ENCODE peak calls at places on chromosomes 16 and 17, in eight cellular contexts. One of them, this sample, is unnamed.

GRCh38 chr16:84024854-84025253 is 17.7 kb downstream of the SLC38A8 start:
- DNase-seq in retina: no peak
- DNase-seq in stimulated activated CD4-positive, alpha-beta T cell treated with anti-CD3 and anti-CD28 coated beads, Interleukin-15, amount 100 ng/mL, for 24 hours: no peak
- DNase-seq in tibial nerve: no peak
- DNase-seq in stimulated activated CD8-positive, alpha-beta memory T cell treated with anti-CD3 and anti-CD28 coated beads, Interleukin-4, amount 100 ng/mL, for 1 hour: no peak
- DNase-seq in hepatic stellate cell: peak
- DNase-seq in neural progenitor cell: no peak
- DNase-seq in astrocyte of the hippocampus: peak
- DNase-seq in this sample: no peak

GRCh38 chr16:88681084-88681680 is 5.1 kb downstream of the SNAI3 start:
- DNase-seq in retina: no peak
- DNase-seq in stimulated activated CD4-positive, alpha-beta T cell treated with anti-CD3 and anti-CD28 coated beads, Interleukin-15, amount 100 ng/mL, for 24 hours: peak
- DNase-seq in tibial nerve: no peak
- DNase-seq in stimulated activated CD8-positive, alpha-beta memory T cell treated with anti-CD3 and anti-CD28 coated beads, Interleukin-4, amount 100 ng/mL, for 1 hour: no peak
- DNase-seq in hepatic stellate cell: no peak
- DNase-seq in neural progenitor cell: peak
- DNase-seq in astrocyte of the hippocampus: peak
- DNase-seq in this sample: peak

GRCh38 chr16:29857133-29857760 is 5.8 kb downstream of the CDIPT start:
- DNase-seq in retina: no peak
- DNase-seq in stimulated activated CD4-positive, alpha-beta T cell treated with anti-CD3 and anti-CD28 coated beads, Interleukin-15, amount 100 ng/mL, for 24 hours: no peak
- DNase-seq in tibial nerve: no peak
- DNase-seq in stimulated activated CD8-positive, alpha-beta memory T cell treated with anti-CD3 and anti-CD28 coated beads, Interleukin-4, amount 100 ng/mL, for 1 hour: no peak
- DNase-seq in hepatic stellate cell: no peak
- DNase-seq in neural progenitor cell: no peak
- DNase-seq in astrocyte of the hippocampus: peak
- DNase-seq in this sample: no peak

GRCh38 chr17:72624652-72625051 is 467.8 kb downstream of the SLC39A11 start:
- DNase-seq in retina: no peak
- DNase-seq in stimulated activated CD4-positive, alpha-beta T cell treated with anti-CD3 and anti-CD28 coated beads, Interleukin-15, amount 100 ng/mL, for 24 hours: no peak
- DNase-seq in tibial nerve: no peak
- DNase-seq in stimulated activated CD8-positive, alpha-beta memory T cell treated with anti-CD3 and anti-CD28 coated beads, Interleukin-4, amount 100 ng/mL, for 1 hour: no peak
- DNase-seq in hepatic stellate cell: no peak
- DNase-seq in neural progenitor cell: no peak
- DNase-seq in astrocyte of the hippocampus: no peak
- DNase-seq in this sample: no peak

GRCh38 chr17:36808181-36808661 is 129.1 kb upstream of the LHX1 start:
- DNase-seq in retina: peak
- DNase-seq in stimulated activated CD4-positive, alpha-beta T cell treated with anti-CD3 and anti-CD28 coated beads, Interleukin-15, amount 100 ng/mL, for 24 hours: no peak
- DNase-seq in tibial nerve: no peak
- DNase-seq in stimulated activated CD8-positive, alpha-beta memory T cell treated with anti-CD3 and anti-CD28 coated beads, Interleukin-4, amount 100 ng/mL, for 1 hour: no peak
- DNase-seq in hepatic stellate cell: no peak
- DNase-seq in neural progenitor cell: peak
- DNase-seq in astrocyte of the hippocampus: peak
- DNase-seq in this sample: no peak

GRCh38 chr16:46762583-46762982 is 14.4 kb upstream of the MYLK3 start:
- DNase-seq in retina: no peak
- DNase-seq in stimulated activated CD4-positive, alpha-beta T cell treated with anti-CD3 and anti-CD28 coated beads, Interleukin-15, amount 100 ng/mL, for 24 hours: no peak
- DNase-seq in tibial nerve: no peak
- DNase-seq in stimulated activated CD8-positive, alpha-beta memory T cell treated with anti-CD3 and anti-CD28 coated beads, Interleukin-4, amount 100 ng/mL, for 1 hour: no peak
- DNase-seq in hepatic stellate cell: no peak
- DNase-seq in neural progenitor cell: no peak
- DNase-seq in astrocyte of the hippocampus: no peak
- DNase-seq in this sample: no peak

GRCh38 chr16:20300312-20301097 is 26.8 kb downstream of the GP2 start:
- DNase-seq in retina: peak
- DNase-seq in stimulated activated CD4-positive, alpha-beta T cell treated with anti-CD3 and anti-CD28 coated beads, Interleukin-15, amount 100 ng/mL, for 24 hours: peak
- DNase-seq in tibial nerve: no peak
- DNase-seq in stimulated activated CD8-positive, alpha-beta memory T cell treated with anti-CD3 and anti-CD28 coated beads, Interleukin-4, amount 100 ng/mL, for 1 hour: peak
- DNase-seq in hepatic stellate cell: peak
- DNase-seq in neural progenitor cell: peak
- DNase-seq in astrocyte of the hippocampus: peak
- DNase-seq in this sample: no peak

GRCh38 chr16:8110572-8111514 is 479.5 kb downstream of the TMEM114 start:
- DNase-seq in retina: no peak
- DNase-seq in stimulated activated CD4-positive, alpha-beta T cell treated with anti-CD3 and anti-CD28 coated beads, Interleukin-15, amount 100 ng/mL, for 24 hours: no peak
- DNase-seq in tibial nerve: no peak
- DNase-seq in stimulated activated CD8-positive, alpha-beta memory T cell treated with anti-CD3 and anti-CD28 coated beads, Interleukin-4, amount 100 ng/mL, for 1 hour: no peak
- DNase-seq in hepatic stellate cell: no peak
- DNase-seq in neural progenitor cell: no peak
- DNase-seq in astrocyte of the hippocampus: no peak
- DNase-seq in this sample: no peak

GRCh38 chr16:31092330-31092729 is 2.3 kb downstream of the VKORC1 start:
- DNase-seq in retina: no peak
- DNase-seq in stimulated activated CD4-positive, alpha-beta T cell treated with anti-CD3 and anti-CD28 coated beads, Interleukin-15, amount 100 ng/mL, for 24 hours: no peak
- DNase-seq in tibial nerve: no peak
- DNase-seq in stimulated activated CD8-positive, alpha-beta memory T cell treated with anti-CD3 and anti-CD28 coated beads, Interleukin-4, amount 100 ng/mL, for 1 hour: no peak
- DNase-seq in hepatic stellate cell: no peak
- DNase-seq in neural progenitor cell: no peak
- DNase-seq in astrocyte of the hippocampus: no peak
- DNase-seq in this sample: no peak

GRCh38 chr16:58125041-58125440 is 4.1 kb downstream of the CFAP20 start:
- DNase-seq in retina: no peak
- DNase-seq in stimulated activated CD4-positive, alpha-beta T cell treated with anti-CD3 and anti-CD28 coated beads, Interleukin-15, amount 100 ng/mL, for 24 hours: no peak
- DNase-seq in tibial nerve: no peak
- DNase-seq in stimulated activated CD8-positive, alpha-beta memory T cell treated with anti-CD3 and anti-CD28 coated beads, Interleukin-4, amount 100 ng/mL, for 1 hour: no peak
- DNase-seq in hepatic stellate cell: no peak
- DNase-seq in neural progenitor cell: no peak
- DNase-seq in astrocyte of the hippocampus: no peak
- DNase-seq in this sample: no peak

GRCh38 chr17:74920679-74921044 is 2.4 kb downstream of the USH1G start:
- DNase-seq in retina: no peak
- DNase-seq in stimulated activated CD4-positive, alpha-beta T cell treated with anti-CD3 and anti-CD28 coated beads, Interleukin-15, amount 100 ng/mL, for 24 hours: no peak
- DNase-seq in tibial nerve: no peak
- DNase-seq in stimulated activated CD8-positive, alpha-beta memory T cell treated with anti-CD3 and anti-CD28 coated beads, Interleukin-4, amount 100 ng/mL, for 1 hour: no peak
- DNase-seq in hepatic stellate cell: no peak
- DNase-seq in neural progenitor cell: no peak
- DNase-seq in astrocyte of the hippocampus: no peak
- DNase-seq in this sample: no peak

GRCh38 chr16:75632857-75633256 is 9.8 kb upstream of the ADAT1 start:
- DNase-seq in retina: no peak
- DNase-seq in stimulated activated CD4-positive, alpha-beta T cell treated with anti-CD3 and anti-CD28 coated beads, Interleukin-15, amount 100 ng/mL, for 24 hours: no peak
- DNase-seq in tibial nerve: no peak
- DNase-seq in stimulated activated CD8-positive, alpha-beta memory T cell treated with anti-CD3 and anti-CD28 coated beads, Interleukin-4, amount 100 ng/mL, for 1 hour: no peak
- DNase-seq in hepatic stellate cell: no peak
- DNase-seq in neural progenitor cell: no peak
- DNase-seq in astrocyte of the hippocampus: no peak
- DNase-seq in this sample: no peak

GRCh38 chr17:31724619-31725018 is 134.4 kb downstream of the COPRS start:
- DNase-seq in retina: no peak
- DNase-seq in stimulated activated CD4-positive, alpha-beta T cell treated with anti-CD3 and anti-CD28 coated beads, Interleukin-15, amount 100 ng/mL, for 24 hours: no peak
- DNase-seq in tibial nerve: no peak
- DNase-seq in stimulated activated CD8-positive, alpha-beta memory T cell treated with anti-CD3 and anti-CD28 coated beads, Interleukin-4, amount 100 ng/mL, for 1 hour: no peak
- DNase-seq in hepatic stellate cell: no peak
- DNase-seq in neural progenitor cell: no peak
- DNase-seq in astrocyte of the hippocampus: no peak
- DNase-seq in this sample: no peak

GRCh38 chr17:73480740-73481139 is 163.5 kb downstream of the SDK2 start:
- DNase-seq in retina: no peak
- DNase-seq in stimulated activated CD4-positive, alpha-beta T cell treated with anti-CD3 and anti-CD28 coated beads, Interleukin-15, amount 100 ng/mL, for 24 hours: no peak
- DNase-seq in tibial nerve: no peak
- DNase-seq in stimulated activated CD8-positive, alpha-beta memory T cell treated with anti-CD3 and anti-CD28 coated beads, Interleukin-4, amount 100 ng/mL, for 1 hour: no peak
- DNase-seq in hepatic stellate cell: no peak
- DNase-seq in neural progenitor cell: no peak
- DNase-seq in astrocyte of the hippocampus: no peak
- DNase-seq in this sample: no peak

GRCh38 chr17:15392326-15392739 is 50.9 kb upstream of the TEKT3 start:
- DNase-seq in retina: no peak
- DNase-seq in stimulated activated CD4-positive, alpha-beta T cell treated with anti-CD3 and anti-CD28 coated beads, Interleukin-15, amount 100 ng/mL, for 24 hours: no peak
- DNase-seq in tibial nerve: no peak
- DNase-seq in stimulated activated CD8-positive, alpha-beta memory T cell treated with anti-CD3 and anti-CD28 coated beads, Interleukin-4, amount 100 ng/mL, for 1 hour: no peak
- DNase-seq in hepatic stellate cell: peak
- DNase-seq in neural progenitor cell: no peak
- DNase-seq in astrocyte of the hippocampus: peak
- DNase-seq in this sample: no peak

GRCh38 chr17:55601874-55602364 is 90.7 kb upstream of the SMIM36 start:
- DNase-seq in retina: peak
- DNase-seq in stimulated activated CD4-positive, alpha-beta T cell treated with anti-CD3 and anti-CD28 coated beads, Interleukin-15, amount 100 ng/mL, for 24 hours: peak
- DNase-seq in tibial nerve: no peak
- DNase-seq in stimulated activated CD8-positive, alpha-beta memory T cell treated with anti-CD3 and anti-CD28 coated beads, Interleukin-4, amount 100 ng/mL, for 1 hour: no peak
- DNase-seq in hepatic stellate cell: peak
- DNase-seq in neural progenitor cell: peak
- DNase-seq in astrocyte of the hippocampus: peak
- DNase-seq in this sample: no peak

GRCh38 chr16:28010671-28011070 is 52.8 kb downstream of the GSG1L start:
- DNase-seq in retina: no peak
- DNase-seq in stimulated activated CD4-positive, alpha-beta T cell treated with anti-CD3 and anti-CD28 coated beads, Interleukin-15, amount 100 ng/mL, for 24 hours: no peak
- DNase-seq in tibial nerve: no peak
- DNase-seq in stimulated activated CD8-positive, alpha-beta memory T cell treated with anti-CD3 and anti-CD28 coated beads, Interleukin-4, amount 100 ng/mL, for 1 hour: no peak
- DNase-seq in hepatic stellate cell: peak
- DNase-seq in neural progenitor cell: no peak
- DNase-seq in astrocyte of the hippocampus: no peak
- DNase-seq in this sample: no peak

GRCh38 chr17:40075216-40076100 is 12.7 kb downstream of the THRA start:
- DNase-seq in retina: peak
- DNase-seq in stimulated activated CD4-positive, alpha-beta T cell treated with anti-CD3 and anti-CD28 coated beads, Interleukin-15, amount 100 ng/mL, for 24 hours: peak
- DNase-seq in tibial nerve: peak
- DNase-seq in stimulated activated CD8-positive, alpha-beta memory T cell treated with anti-CD3 and anti-CD28 coated beads, Interleukin-4, amount 100 ng/mL, for 1 hour: peak
- DNase-seq in hepatic stellate cell: peak
- DNase-seq in neural progenitor cell: peak
- DNase-seq in astrocyte of the hippocampus: peak
- DNase-seq in this sample: peak

GRCh38 chr16:27867122-27868110 is 196.1 kb downstream of the GSG1L start:
- DNase-seq in retina: no peak
- DNase-seq in stimulated activated CD4-positive, alpha-beta T cell treated with anti-CD3 and anti-CD28 coated beads, Interleukin-15, amount 100 ng/mL, for 24 hours: peak
- DNase-seq in tibial nerve: no peak
- DNase-seq in stimulated activated CD8-positive, alpha-beta memory T cell treated with anti-CD3 and anti-CD28 coated beads, Interleukin-4, amount 100 ng/mL, for 1 hour: peak
- DNase-seq in hepatic stellate cell: peak
- DNase-seq in neural progenitor cell: peak
- DNase-seq in astrocyte of the hippocampus: peak
- DNase-seq in this sample: peak

GRCh38 chr17:2102931-2103398 is 48.1 kb downstream of the HIC1 start:
- DNase-seq in retina: no peak
- DNase-seq in stimulated activated CD4-positive, alpha-beta T cell treated with anti-CD3 and anti-CD28 coated beads, Interleukin-15, amount 100 ng/mL, for 24 hours: no peak
- DNase-seq in tibial nerve: no peak
- DNase-seq in stimulated activated CD8-positive, alpha-beta memory T cell treated with anti-CD3 and anti-CD28 coated beads, Interleukin-4, amount 100 ng/mL, for 1 hour: no peak
- DNase-seq in hepatic stellate cell: no peak
- DNase-seq in neural progenitor cell: no peak
- DNase-seq in astrocyte of the hippocampus: peak
- DNase-seq in this sample: no peak

GRCh38 chr17:65785109-65785508 is 223.7 kb upstream of the AXIN2 start:
- DNase-seq in retina: no peak
- DNase-seq in stimulated activated CD4-positive, alpha-beta T cell treated with anti-CD3 and anti-CD28 coated beads, Interleukin-15, amount 100 ng/mL, for 24 hours: no peak
- DNase-seq in tibial nerve: no peak
- DNase-seq in stimulated activated CD8-positive, alpha-beta memory T cell treated with anti-CD3 and anti-CD28 coated beads, Interleukin-4, amount 100 ng/mL, for 1 hour: no peak
- DNase-seq in hepatic stellate cell: no peak
- DNase-seq in neural progenitor cell: no peak
- DNase-seq in astrocyte of the hippocampus: peak
- DNase-seq in this sample: no peak

GRCh38 chr17:20074489-20074888 is 65.3 kb downstream of the SPECC1 start:
- DNase-seq in retina: no peak
- DNase-seq in stimulated activated CD4-positive, alpha-beta T cell treated with anti-CD3 and anti-CD28 coated beads, Interleukin-15, amount 100 ng/mL, for 24 hours: no peak
- DNase-seq in tibial nerve: no peak
- DNase-seq in stimulated activated CD8-positive, alpha-beta memory T cell treated with anti-CD3 and anti-CD28 coated beads, Interleukin-4, amount 100 ng/mL, for 1 hour: no peak
- DNase-seq in hepatic stellate cell: no peak
- DNase-seq in neural progenitor cell: no peak
- DNase-seq in astrocyte of the hippocampus: no peak
- DNase-seq in this sample: no peak

GRCh38 chr17:13024526-13025263 is 6.9 kb upstream of the ELAC2 start:
- DNase-seq in retina: peak
- DNase-seq in stimulated activated CD4-positive, alpha-beta T cell treated with anti-CD3 and anti-CD28 coated beads, Interleukin-15, amount 100 ng/mL, for 24 hours: peak
- DNase-seq in tibial nerve: no peak
- DNase-seq in stimulated activated CD8-positive, alpha-beta memory T cell treated with anti-CD3 and anti-CD28 coated beads, Interleukin-4, amount 100 ng/mL, for 1 hour: peak
- DNase-seq in hepatic stellate cell: peak
- DNase-seq in neural progenitor cell: peak
- DNase-seq in astrocyte of the hippocampus: peak
- DNase-seq in this sample: peak

GRCh38 chr16:48153689-48154265 is 2.0 kb downstream of the ABCC12 start:
- DNase-seq in retina: no peak
- DNase-seq in stimulated activated CD4-positive, alpha-beta T cell treated with anti-CD3 and anti-CD28 coated beads, Interleukin-15, amount 100 ng/mL, for 24 hours: no peak
- DNase-seq in tibial nerve: no peak
- DNase-seq in stimulated activated CD8-positive, alpha-beta memory T cell treated with anti-CD3 and anti-CD28 coated beads, Interleukin-4, amount 100 ng/mL, for 1 hour: no peak
- DNase-seq in hepatic stellate cell: no peak
- DNase-seq in neural progenitor cell: no peak
- DNase-seq in astrocyte of the hippocampus: no peak
- DNase-seq in this sample: no peak

GRCh38 chr16:84616515-84616914 is 1.4 kb downstream of the COTL1 start:
- DNase-seq in retina: no peak
- DNase-seq in stimulated activated CD4-positive, alpha-beta T cell treated with anti-CD3 and anti-CD28 coated beads, Interleukin-15, amount 100 ng/mL, for 24 hours: no peak
- DNase-seq in tibial nerve: no peak
- DNase-seq in stimulated activated CD8-positive, alpha-beta memory T cell treated with anti-CD3 and anti-CD28 coated beads, Interleukin-4, amount 100 ng/mL, for 1 hour: no peak
- DNase-seq in hepatic stellate cell: no peak
- DNase-seq in neural progenitor cell: no peak
- DNase-seq in astrocyte of the hippocampus: peak
- DNase-seq in this sample: no peak

GRCh38 chr17:68085751-68086445 is 50.4 kb downstream of the KPNA2 start:
- DNase-seq in retina: no peak
- DNase-seq in stimulated activated CD4-positive, alpha-beta T cell treated with anti-CD3 and anti-CD28 coated beads, Interleukin-15, amount 100 ng/mL, for 24 hours: no peak
- DNase-seq in tibial nerve: no peak
- DNase-seq in stimulated activated CD8-positive, alpha-beta memory T cell treated with anti-CD3 and anti-CD28 coated beads, Interleukin-4, amount 100 ng/mL, for 1 hour: no peak
- DNase-seq in hepatic stellate cell: no peak
- DNase-seq in neural progenitor cell: peak
- DNase-seq in astrocyte of the hippocampus: no peak
- DNase-seq in this sample: no peak

GRCh38 chr17:30819941-30820705 is 4.4 kb downstream of the CRLF3 start:
- DNase-seq in retina: no peak
- DNase-seq in stimulated activated CD4-positive, alpha-beta T cell treated with anti-CD3 and anti-CD28 coated beads, Interleukin-15, amount 100 ng/mL, for 24 hours: no peak
- DNase-seq in tibial nerve: no peak
- DNase-seq in stimulated activated CD8-positive, alpha-beta memory T cell treated with anti-CD3 and anti-CD28 coated beads, Interleukin-4, amount 100 ng/mL, for 1 hour: no peak
- DNase-seq in hepatic stellate cell: no peak
- DNase-seq in neural progenitor cell: no peak
- DNase-seq in astrocyte of the hippocampus: no peak
- DNase-seq in this sample: no peak

This sample was measured in activated naive CD4-positive, alpha-beta T cell treated with anti-CD3 and anti-CD28 coated beads, Interleukin-2, amount 50 U/mL, for 16 hours.